ENCODE peak calls at places on chromosomes 5 and 9, in four cellular contexts. X is stomach, B is sigmoid colon, H is HepG2. V is an unnamed sample. For H3K4me1, the result is how much of the 10 kb centered on the place peaks cover.

GRCh38 chr9:126584611-126585010 is 29.1 kb upstream of the LMX1B start:
- DNase-seq in X (no peak), H (no peak), B (no peak), V (no peak)

GRCh38 chr5:77563475-77563874 is 71.4 kb upstream of the WDR41 start:
- DNase-seq in X (peak), H (no peak), B (no peak), V (no peak)

GRCh38 chr5:89572696-89573095 is 689.7 kb upstream of the MEF2C start:
- DNase-seq in H (no peak), B (no peak), X (no peak), V (no peak)

GRCh38 chr5:113163328-113163727 is 186.7 kb downstream of the DCP2 start:
- DNase-seq in H (no peak), B (no peak), X (no peak), V (no peak)

GRCh38 chr5:173781826-173782670 is 106.1 kb upstream of the CPEB4 start:
- DNase-seq in X (peak), B (peak), H (no peak), V (peak)

GRCh38 chr5:38600334-38601045 is 44.0 kb upstream of the LIFR start:
- DNase-seq in X (no peak), B (no peak), H (no peak), V (no peak)

GRCh38 chr9:92974161-92974661 is 26.9 kb downstream of the FGD3 start:
- DNase-seq in B (no peak), H (peak), X (no peak), V (no peak)

GRCh38 chr5:158594595-158595242 is 505.0 kb downstream of the EBF1 start:
- DNase-seq in H (no peak), X (no peak), B (no peak), V (no peak)

GRCh38 chr5:133528841-133529240 is 83.5 kb downstream of the FSTL4 start:
- DNase-seq in B (no peak), X (no peak), H (no peak), V (no peak)

GRCh38 chr5:91598216-91598615 is 215.1 kb upstream of the ARRDC3 start:
- DNase-seq in B (no peak), X (no peak), H (no peak), V (no peak)

GRCh38 chr5:76145945-76146344 is 62.8 kb downstream of the SV2C start:
- DNase-seq in X (no peak), H (peak), B (no peak), V (no peak)

GRCh38 chr5:96320797-96321196 is 112.3 kb downstream of the PCSK1 start:
- DNase-seq in H (no peak), B (no peak), X (no peak), V (no peak)

GRCh38 chr5:96322865-96323264 is 110.2 kb downstream of the PCSK1 start:
- DNase-seq in X (no peak), B (no peak), H (no peak), V (no peak)

GRCh38 chr5:96322217-96322616 is 110.8 kb downstream of the PCSK1 start:
- DNase-seq in B (no peak), X (no peak), H (no peak), V (no peak)

GRCh38 chr5:96318569-96319100 is 114.4 kb downstream of the PCSK1 start:
- DNase-seq in X (no peak), H (no peak), B (no peak), V (no peak)

DNA sequence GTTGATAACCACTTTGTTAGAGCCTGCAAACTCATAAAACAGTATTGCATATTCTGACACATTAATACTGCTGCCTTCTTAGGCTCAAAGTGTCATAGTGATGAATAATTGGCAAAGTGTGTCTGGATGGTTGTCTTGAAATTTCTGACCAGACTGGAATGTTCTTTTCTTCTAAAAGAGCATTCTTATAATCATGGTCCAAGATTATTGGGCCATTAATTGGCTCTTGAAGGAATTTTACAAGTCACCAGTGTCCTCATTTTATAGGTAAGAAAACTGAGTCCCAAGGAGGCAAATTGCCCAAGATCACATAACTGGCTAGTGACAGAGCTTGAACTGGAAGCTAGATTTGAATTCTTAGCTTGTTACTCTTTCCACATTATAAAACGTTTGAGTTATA is 111.7 kb downstream of the PCSK1 start:
- DNase-seq in B (no peak), H (no peak), X (no peak), V (no peak)
- H3K4me1 ChIP-seq in B (under half), H (under half), X (under half), V (under half)

GRCh38 chr5:20248102-20248501 is 260.1 kb upstream of the CDH18 start:
- DNase-seq in B (no peak), X (no peak), H (no peak), V (no peak)
- TF ChIP-seq POLR2AphosphoS5 in B (no peak), X (no peak), H (no peak), V (no peak)

GRCh38 chr5:141508808-141509611 is 20.1 kb downstream of the PCDHGC5 start:
- DNase-seq in H (peak), X (no peak), B (peak), V (no peak)
- H3K4me1 ChIP-seq in H (under half), X (half or more), B (under half), V (under half)

GRCh38 chr5:1078206-1078605 is 33.7 kb downstream of the SLC12A7 start:
- DNase-seq in H (no peak), X (no peak), B (no peak), V (no peak)
- TF ChIP-seq POLR2AphosphoS5 in H (no peak), X (no peak), B (no peak), V (no peak)

GRCh38 chr5:127875235-127876021 is 172.2 kb downstream of the CCDC192 start:
- DNase-seq in X (peak), H (peak), B (no peak), V (peak)
- H3K4me1 ChIP-seq in X (under half), H (under half), B (under half), V (under half)

DNA sequence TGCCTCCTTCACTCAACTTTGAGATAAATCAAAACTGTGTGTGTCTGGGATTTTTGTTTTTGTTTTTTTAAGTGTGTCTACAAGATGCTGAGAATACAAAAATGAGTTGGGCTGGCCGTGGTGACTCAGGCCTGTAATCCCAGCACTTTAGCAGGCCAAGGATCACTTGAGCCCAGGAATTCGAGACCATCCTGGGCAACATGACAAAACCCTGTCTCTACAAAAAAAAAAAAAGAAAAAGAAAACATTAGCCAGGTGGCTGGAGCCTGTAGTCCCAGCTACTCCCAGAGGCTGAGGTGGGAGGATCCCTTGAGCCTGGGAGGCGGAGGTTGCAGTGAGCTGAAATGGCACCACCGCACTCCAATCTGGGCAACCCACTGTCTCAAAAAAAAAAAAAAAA is 21.0 kb downstream of the HNRNPK start:
- DNase-seq in X (no peak), B (no peak), H (peak), V (no peak)
- TF ChIP-seq POLR2AphosphoS5 in X (no peak), B (no peak), H (no peak), V (no peak)

DNA sequence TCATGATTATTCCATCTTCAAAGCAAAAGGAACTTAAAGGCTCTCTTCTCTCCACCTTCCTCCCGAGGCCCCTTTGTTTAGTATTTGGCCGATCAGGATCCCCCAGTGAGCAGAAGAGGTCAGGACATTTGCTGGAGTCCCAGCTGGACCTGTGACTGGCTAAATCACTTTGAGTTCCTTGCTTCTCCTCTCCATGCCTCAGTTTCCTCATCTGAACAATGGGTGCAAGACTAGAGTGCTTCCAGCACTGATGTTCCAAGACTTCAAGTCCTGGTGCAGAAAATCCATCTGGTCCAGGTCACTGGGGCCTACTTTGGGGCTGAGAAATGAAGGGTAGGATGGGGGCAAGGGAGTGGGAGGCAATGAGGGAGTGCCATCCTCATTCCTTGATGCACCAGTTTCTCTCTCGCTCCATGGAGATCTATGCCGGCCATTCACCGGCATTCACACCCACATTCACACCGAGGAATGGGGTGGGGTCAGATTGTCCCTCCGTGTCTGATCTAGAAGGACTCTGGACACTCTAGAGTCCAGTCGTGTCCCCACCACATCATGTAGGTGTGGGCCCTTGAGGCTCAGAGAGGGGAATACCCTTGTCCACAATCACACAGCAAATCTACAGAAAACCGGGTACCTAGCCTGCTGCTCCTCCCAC is 38.7 kb upstream of the IL17B start:
- DNase-seq in B (peak), H (no peak), X (no peak), V (no peak)
- H3K4me1 ChIP-seq in B (half or more), H (half or more), X (half or more), V (under half)